ENCODE peak calls at places on chromosome 14, in seven cellular contexts. J is sigmoid colon, M is HCT116, P is HFFc6, B is lung, L is ovary, T is BJ. D is an unnamed sample.
A peak's percentile ranks its signal among the peaks of the same experiment; 100 is the strongest.

GRCh38 chr14:36582874-36583241 is 444 bp upstream of the NKX2-8 start:
- DNase-seq in J (no peak), M (no peak), P (no peak), B (no peak), L (no peak), T (no peak), D (no peak)

GRCh38 chr14:36773136-36773540 is 111.5 kb downstream of the PAX9 start:
- DNase-seq in J (no peak), M (peak; percentile 33), P (no peak), B (no peak), L (no peak), T (no peak), D (no peak)

GRCh38 chr14:77124345-77125274 is 17.0 kb downstream of the ZDHHC22 start:
- DNase-seq in J (no peak), M (no peak), P (peak; percentile 4), B (no peak), L (no peak), T (no peak), D (peak; percentile 86)

GRCh38 chr14:66944872-66945271 is 244.4 kb upstream of the GARIN2 start:
- DNase-seq in J (no peak), M (peak; percentile 15), P (peak; percentile 29), B (no peak), L (no peak), T (no peak), D (no peak)

GRCh38 chr14:61470261-61470953 is 149.0 kb downstream of the PRKCH start:
- DNase-seq in J (no peak), M (no peak), P (peak; percentile 89), B (peak; percentile 27), L (no peak), T (peak; percentile 70), D (no peak)

GRCh38 chr14:50619569-50620141 is 48.5 kb downstream of the SAV1 start:
- DNase-seq in J (no peak), M (peak; percentile 32), P (peak; percentile 57), B (no peak), L (no peak), T (no peak), D (peak; percentile 43)

GRCh38 chr14:95507174-95507573 is 9.3 kb downstream of the SYNE3 start:
- DNase-seq in J (peak; percentile 88), M (no peak), P (peak; percentile 96), B (peak; percentile 65), L (peak; percentile 73), T (peak; percentile 92), D (no peak)

GRCh38 chr14:102320033-102320660 is 601 bp downstream of the ZNF839 start:
- DNase-seq in J (peak; percentile 84), M (no peak), P (peak; percentile 33), B (no peak), L (peak; percentile 55), T (no peak), D (peak; percentile 61)

GRCh38 chr14:67610491-67610890 is 9.2 kb upstream of the ARG2 start:
- DNase-seq in J (no peak), M (no peak), P (no peak), B (no peak), L (no peak), T (no peak), D (no peak)

GRCh38 chr14:55122441-55122986 is 6.5 kb upstream of the LGALS3 start:
- DNase-seq in J (no peak), M (no peak), P (no peak), B (peak; percentile 53), L (no peak), T (no peak), D (no peak)

GRCh38 chr14:75864352-75864751 is 117.4 kb downstream of the TGFB3 start:
- DNase-seq in J (no peak), M (no peak), P (peak; percentile 87), B (no peak), L (no peak), T (no peak), D (no peak)

GRCh38 chr14:61034416-61035100 is 53.5 kb downstream of the SLC38A6 start:
- DNase-seq in J (no peak), M (no peak), P (no peak), B (peak; percentile 41), L (no peak), T (no peak), D (no peak)

GRCh38 chr14:63282997-63283396 is 35.7 kb downstream of the GPHB5 start:
- DNase-seq in J (no peak), M (no peak), P (no peak), B (no peak), L (no peak), T (no peak), D (no peak)

GRCh38 chr14:90114554-90114953 is 52.8 kb downstream of the KCNK13 start:
- DNase-seq in J (no peak), M (no peak), P (no peak), B (no peak), L (no peak), T (no peak), D (no peak)

GRCh38 chr14:65403231-65403630 is 9.3 kb upstream of the FUT8 start:
- DNase-seq in J (no peak), M (no peak), P (peak; percentile 67), B (no peak), L (no peak), T (peak; percentile 70), D (no peak)

GRCh38 chr14:93045211-93045674 is 70.5 kb downstream of the ITPK1 start:
- DNase-seq in J (no peak), M (no peak), P (no peak), B (no peak), L (no peak), T (no peak), D (no peak)

GRCh38 chr14:71011479-71011878 is 104.2 kb downstream of the PCNX1 start:
- DNase-seq in J (no peak), M (no peak), P (no peak), B (no peak), L (no peak), T (no peak), D (no peak)

GRCh38 chr14:102778616-102779351 is 1.5 kb downstream of the TRAF3 start:
- DNase-seq in J (no peak), M (no peak), P (no peak), B (no peak), L (no peak), T (no peak), D (peak; percentile 11)

GRCh38 chr14:73273799-73274198 is 36.5 kb downstream of the PAPLN start:
- DNase-seq in J (no peak), M (no peak), P (no peak), B (no peak), L (no peak), T (no peak), D (no peak)

GRCh38 chr14:57822081-57822480 is 43.8 kb downstream of the SLC35F4 start:
- DNase-seq in J (no peak), M (no peak), P (no peak), B (no peak), L (no peak), T (no peak), D (no peak)

GRCh38 chr14:57828713-57829112 is 37.2 kb downstream of the SLC35F4 start:
- DNase-seq in J (no peak), M (no peak), P (no peak), B (no peak), L (no peak), T (no peak), D (no peak)

GRCh38 chr14:57818511-57818910 is 47.4 kb downstream of the SLC35F4 start:
- DNase-seq in J (no peak), M (no peak), P (no peak), B (no peak), L (no peak), T (no peak), D (no peak)

GRCh38 chr14:57820581-57820980 is 45.3 kb downstream of the SLC35F4 start:
- DNase-seq in J (no peak), M (no peak), P (no peak), B (no peak), L (no peak), T (no peak), D (no peak)

DNA sequence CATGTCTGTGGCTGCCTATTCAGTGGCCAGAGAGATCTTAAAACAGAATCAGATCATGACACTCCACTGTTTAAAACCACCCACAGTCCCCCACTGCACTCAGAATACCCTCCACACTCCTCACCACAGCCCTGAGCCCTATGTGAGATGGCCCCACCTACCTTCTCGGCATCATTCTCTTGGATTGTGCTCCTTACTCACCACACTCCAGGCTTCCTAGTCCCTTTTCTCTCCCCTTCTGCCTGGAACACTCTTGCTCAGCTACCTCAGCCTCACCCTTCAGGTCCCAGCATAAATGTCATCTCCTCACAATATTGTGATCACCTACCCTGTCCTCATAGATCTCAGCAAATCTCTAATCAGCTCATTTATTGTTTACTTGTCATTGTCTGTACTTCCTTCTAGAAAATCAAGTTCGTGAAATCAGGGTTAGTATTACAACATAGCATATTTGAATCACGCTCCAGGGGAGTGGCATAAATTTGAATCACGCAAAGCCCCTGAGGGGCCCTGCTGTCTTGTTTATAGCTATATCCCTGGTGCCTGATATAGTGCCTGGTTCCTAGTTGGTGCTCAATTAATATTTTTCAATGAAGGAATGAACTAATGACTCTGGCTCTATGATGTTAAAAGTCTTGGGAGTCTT is 42.8 kb downstream of the SLC35F4 start:
- DNase-seq in J (no peak), M (no peak), P (no peak), B (no peak), L (no peak), T (no peak), D (no peak)
- TF ChIP-seq CTCF in J (no peak), M (no peak), P (no peak), B (no peak), L (no peak), T (no peak), D (no peak)

GRCh38 chr14:100885196-100886030 is 18.1 kb downstream of the RTL1 start:
- DNase-seq in J (peak; percentile 19), M (no peak), P (no peak), B (no peak), L (no peak), T (no peak), D (no peak)
- TF ChIP-seq CTCF in J (no peak), M (no peak), P (no peak), B (no peak), L (no peak), T (peak; percentile 8), D (no peak)

GRCh38 chr14:104685216-104685997 is 4.0 kb upstream of the INF2 start:
- DNase-seq in J (no peak), M (no peak), P (no peak), B (no peak), L (no peak), T (no peak), D (no peak)
- TF ChIP-seq CTCF in J (no peak), M (peak; percentile 11), P (no peak), B (no peak), L (no peak), T (no peak), D (no peak)

GRCh38 chr14:69798339-69798735 is 1.3 kb upstream of the SLC10A1 start:
- DNase-seq in J (no peak), M (no peak), P (no peak), B (no peak), L (no peak), T (no peak), D (no peak)

GRCh38 chr14:69796797-69797500 is at the start of gene SLC10A1:
- DNase-seq in J (no peak), M (no peak), P (no peak), B (no peak), L (no peak), T (no peak), D (no peak)

GRCh38 chr14:69792887-69793421 is 4.1 kb downstream of the SLC10A1 start:
- DNase-seq in J (no peak), M (no peak), P (no peak), B (no peak), L (no peak), T (no peak), D (no peak)

GRCh38 chr14:69794791-69795190 is 2.2 kb downstream of the SLC10A1 start:
- DNase-seq in J (no peak), M (no peak), P (no peak), B (no peak), L (no peak), T (no peak), D (no peak)

GRCh38 chr14:69797573-69798338 is 715 bp upstream of the SLC10A1 start:
- DNase-seq in J (no peak), M (no peak), P (no peak), B (no peak), L (no peak), T (no peak), D (no peak)
- TF ChIP-seq CTCF in J (no peak), M (no peak), P (no peak), B (no peak), L (no peak), T (no peak), D (no peak)